ENCODE peak calls at places on chromosomes 1 and 21, in five cellular contexts. A, T, B, X and Z are unnamed samples.

GRCh38 chr1:17683551-17683950 is 71.6 kb upstream of the ACTL8 start:
- DNase-seq in A (no peak), T (no peak), B (no peak), X (no peak), Z (no peak)

GRCh38 chr21:38440746-38441145 is 57.5 kb downstream of the ERG start:
- DNase-seq in A (no peak), T (peak; percentile 92), B (peak; percentile 60), X (peak; percentile 58), Z (peak; percentile 26)

GRCh38 chr1:230891984-230892383 is 23.7 kb upstream of the C1orf198 start:
- DNase-seq in A (no peak), T (no peak), B (no peak), X (peak; percentile 16), Z (no peak)

GRCh38 chr1:178774263-178774662 is 49.2 kb downstream of the RALGPS2 start:
- DNase-seq in A (no peak), T (peak; percentile 40), B (no peak), X (no peak), Z (no peak)

GRCh38 chr1:197021716-197022115 is 44.4 kb downstream of the CFHR5 start:
- DNase-seq in A (no peak), T (no peak), B (no peak), X (peak; percentile 29), Z (no peak)

GRCh38 chr1:36366091-36366661 is 19.5 kb downstream of the STK40 start:
- DNase-seq in A (peak; percentile 71), T (peak; percentile 53), B (peak; percentile 12), X (peak; percentile 65), Z (peak; percentile 57)

GRCh38 chr1:38815903-38816627 is 43.5 kb downstream of the RRAGC start:
- DNase-seq in A (peak; percentile 39), T (no peak), B (no peak), X (no peak), Z (no peak)

GRCh38 chr1:117883620-117884019 is 45.8 kb downstream of the GDAP2 start:
- DNase-seq in A (no peak), T (no peak), B (no peak), X (no peak), Z (no peak)

GRCh38 chr21:33587792-33588484 is 546 bp downstream of the DONSON start:
- DNase-seq in A (peak; percentile 44), T (peak; percentile 52), B (peak; percentile 1), X (peak; percentile 51), Z (peak; percentile 23)

GRCh38 chr21:38984982-38985422 is 179.3 kb downstream of the ETS2 start:
- DNase-seq in A (no peak), T (peak; percentile 31), B (no peak), X (no peak), Z (no peak)

GRCh38 chr1:38527373-38527966 is 332.1 kb downstream of the RRAGC start:
- DNase-seq in A (peak; percentile 44), T (no peak), B (peak; percentile 50), X (peak; percentile 62), Z (no peak)

GRCh38 chr21:31781737-31782136 is 49.8 kb upstream of the SCAF4 start:
- DNase-seq in A (no peak), T (peak; percentile 7), B (no peak), X (no peak), Z (no peak)

GRCh38 chr1:158809261-158809660 is 21.9 kb upstream of the MNDA start:
- DNase-seq in A (no peak), T (no peak), B (no peak), X (no peak), Z (no peak)

GRCh38 chr1:145983206-145983675 is 13.1 kb downstream of the TXNIP start:
- DNase-seq in A (no peak), T (no peak), B (no peak), X (no peak), Z (no peak)

GRCh38 chr1:33338495-33339211 is 17.8 kb upstream of the A3GALT2 start:
- DNase-seq in A (no peak), T (peak; percentile 97), B (peak; percentile 90), X (peak; percentile 94), Z (no peak)

GRCh38 chr1:180228648-180229482 is 1.2 kb upstream of the LHX4 start:
- DNase-seq in A (no peak), T (peak; percentile 30), B (peak; percentile 24), X (peak; percentile 48), Z (no peak)

GRCh38 chr1:65278344-65279091 is 30.8 kb upstream of the DNAJC6 start:
- DNase-seq in A (no peak), T (peak; percentile 20), B (no peak), X (peak; percentile 71), Z (no peak)

GRCh38 chr1:234836045-234836681 is 226.2 kb upstream of the IRF2BP2 start:
- DNase-seq in A (no peak), T (no peak), B (no peak), X (no peak), Z (no peak)

GRCh38 chr1:16146888-16147614 is 8.8 kb downstream of the EPHA2 start:
- DNase-seq in A (no peak), T (peak; percentile 68), B (peak; percentile 60), X (peak; percentile 93), Z (no peak)

GRCh38 chr1:16149146-16149545 is 6.7 kb downstream of the EPHA2 start:
- DNase-seq in A (no peak), T (no peak), B (no peak), X (no peak), Z (no peak)

GRCh38 chr1:16145988-16146887 is 9.6 kb downstream of the EPHA2 start:
- DNase-seq in A (peak; percentile 93), T (peak; percentile 94), B (peak; percentile 61), X (peak; percentile 98), Z (peak; percentile 90)

GRCh38 chr1:16148329-16149092 is 7.4 kb downstream of the EPHA2 start:
- DNase-seq in A (no peak), T (no peak), B (no peak), X (no peak), Z (no peak)

DNA sequence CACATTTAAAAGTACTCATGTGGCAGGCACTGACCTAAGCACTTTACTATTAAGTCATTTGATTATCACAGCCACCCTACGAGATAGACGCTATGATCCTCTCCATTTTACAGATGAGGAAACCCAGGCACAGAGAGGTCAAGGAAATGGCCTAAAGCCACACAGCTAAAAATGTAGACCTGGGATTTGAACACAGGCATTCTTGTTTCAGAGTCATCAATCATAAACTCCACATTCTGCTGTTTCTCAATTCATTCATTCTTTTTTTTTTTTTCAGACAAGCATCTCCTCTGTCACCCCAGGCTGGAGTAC is 8.3 kb downstream of the EPHA2 start:
- DNase-seq in A (no peak), T (no peak), B (no peak), X (no peak), Z (no peak)
- H2BK120ac ChIP-seq in A (no peak overlapping the region), T (no peak overlapping the region), B (no peak overlapping the region), X (no peak overlapping the region), Z (no peak overlapping the region)

GRCh38 chr1:147084273-147085096 is 87.8 kb downstream of the PRKAB2 start:
- DNase-seq in A (peak; percentile 87), T (peak; percentile 98), B (peak; percentile 85), X (peak; percentile 99), Z (peak; percentile 71)
- H2BK120ac ChIP-seq in A (no peak overlapping the region), T (peak overlapping the region; percentile 85), B (peak overlapping the region; percentile 87), X (peak overlapping the region; percentile 64), Z (peak overlapping the region; percentile 99)

GRCh38 chr1:229238674-229239415 is 32.1 kb upstream of the RAB4A start:
- DNase-seq in A (no peak), T (no peak), B (no peak), X (no peak), Z (no peak)

GRCh38 chr1:229241390-229241789 is 29.5 kb upstream of the RAB4A start:
- DNase-seq in A (no peak), T (no peak), B (no peak), X (no peak), Z (no peak)

GRCh38 chr1:229240532-229240931 is 30.4 kb upstream of the RAB4A start:
- DNase-seq in A (no peak), T (no peak), B (no peak), X (no peak), Z (no peak)

GRCh38 chr1:229237320-229237719 is 33.6 kb upstream of the RAB4A start:
- DNase-seq in A (no peak), T (no peak), B (no peak), X (no peak), Z (no peak)

DNA sequence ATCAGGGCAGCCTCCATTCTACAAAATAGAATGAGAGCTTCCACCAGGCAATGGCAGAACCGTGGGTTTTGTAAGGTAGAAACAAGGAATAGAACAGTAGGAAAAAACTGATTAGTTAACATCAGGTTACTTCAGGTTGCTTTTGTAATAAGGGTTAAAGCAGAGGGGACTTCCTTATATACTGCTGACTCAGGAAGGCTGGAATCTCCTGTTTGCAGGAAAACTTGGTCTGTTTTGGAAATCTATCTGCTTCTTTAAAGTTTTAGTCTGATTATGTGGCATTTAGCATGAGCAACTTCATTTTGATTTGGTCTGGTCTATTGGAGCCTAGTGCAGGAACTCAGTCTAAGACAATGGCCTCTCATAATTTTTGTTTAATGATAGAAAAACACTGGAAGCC is 32.7 kb upstream of the RAB4A start:
- DNase-seq in A (no peak), T (no peak), B (no peak), X (no peak), Z (no peak)
- H2BK120ac ChIP-seq in A (no peak overlapping the region), T (no peak overlapping the region), B (no peak overlapping the region), X (no peak overlapping the region), Z (no peak overlapping the region)

DNA sequence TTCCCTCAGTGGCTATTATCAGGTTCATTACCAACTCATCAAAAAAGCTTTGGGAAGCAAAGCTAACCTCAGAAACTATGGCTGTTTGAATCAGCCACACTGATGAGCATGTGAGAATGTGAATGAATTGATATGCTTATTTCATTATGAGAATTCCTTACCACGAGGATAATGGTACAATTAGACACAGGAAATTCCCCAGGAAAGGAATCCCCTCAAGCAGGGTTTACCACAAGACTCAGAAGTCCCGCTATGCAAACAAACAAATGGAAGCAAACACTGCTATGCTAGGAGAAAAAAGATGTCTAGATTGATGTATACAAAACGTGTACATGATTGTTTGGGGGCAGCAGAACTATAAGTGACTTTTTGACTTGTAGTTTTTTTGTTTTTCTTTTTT is 205.0 kb downstream of the HMCN1 start:
- DNase-seq in A (no peak), T (peak; percentile 81), B (no peak), X (peak; percentile 30), Z (no peak)
- H2BK120ac ChIP-seq in A (no peak overlapping the region), T (no peak overlapping the region), B (no peak overlapping the region), X (no peak overlapping the region), Z (no peak overlapping the region)

GRCh38 chr1:151373196-151373595 is 691 bp upstream of the SELENBP1 start:
- DNase-seq in A (no peak), T (no peak), B (no peak), X (no peak), Z (no peak)
- H2BK120ac ChIP-seq in A (no peak overlapping the region), T (no peak overlapping the region), B (no peak overlapping the region), X (no peak overlapping the region), Z (peak overlapping the region; percentile 27)

GRCh38 chr21:34989337-34990151 is 59.6 kb downstream of the RUNX1 start:
- DNase-seq in A (no peak), T (peak; percentile 46), B (no peak), X (no peak), Z (no peak)
- H2BK120ac ChIP-seq in A (no peak overlapping the region), T (no peak overlapping the region), B (no peak overlapping the region), X (no peak overlapping the region), Z (no peak overlapping the region)

DNA sequence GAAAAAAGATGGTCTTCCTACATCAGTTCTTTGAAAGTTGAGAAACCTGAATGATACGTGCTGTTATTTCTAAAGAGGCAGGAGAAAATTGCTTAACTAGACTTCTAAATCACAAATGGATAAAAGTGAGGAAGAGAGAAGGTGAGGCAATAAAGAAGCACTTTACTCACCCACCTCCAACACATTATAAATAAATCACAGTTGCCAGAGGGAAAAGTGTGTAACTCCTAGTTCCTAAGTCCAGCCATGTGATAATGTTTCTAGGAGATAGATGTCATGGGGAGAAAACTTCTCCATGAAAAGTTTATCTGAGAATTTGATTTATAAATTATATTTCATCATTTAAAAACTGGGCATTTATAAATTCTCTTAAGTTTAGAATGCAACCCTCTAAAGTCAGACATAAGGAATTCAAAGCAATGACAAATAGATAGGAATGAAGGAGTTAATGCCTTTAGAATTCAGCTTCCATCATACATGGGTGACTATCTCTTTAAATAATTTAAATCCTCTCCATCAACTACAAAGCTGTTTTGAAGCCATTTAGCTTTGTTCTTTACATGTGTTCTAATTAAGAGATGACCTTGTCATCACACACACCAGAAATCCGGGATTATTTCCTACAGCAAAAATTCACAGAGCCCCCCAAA is 60.0 kb downstream of the NRIP1 start:
- DNase-seq in A (no peak), T (no peak), B (no peak), X (no peak), Z (no peak)
- H2BK120ac ChIP-seq in A (no peak overlapping the region), T (no peak overlapping the region), B (no peak overlapping the region), X (no peak overlapping the region), Z (no peak overlapping the region)